ENCODE peak calls at places on chromosomes 16 and 17, in eight cellular contexts. R is tibial nerve, A is esophagus squamous epithelium, K is lower leg skin, Y is heart left ventricle, V is NB4, D is A549, E is body of pancreas. Z is an unnamed sample.

GRCh38 chr17:50611639-50612038 is 23.0 kb upstream of the ABCC3 start:
- DNase-seq in A (no peak), K (no peak), E (no peak), V (no peak), D (no peak), R (no peak), Y (no peak), Z (no peak)

GRCh38 chr17:74274703-74275340 is 788 bp downstream of the DNAI2 start:
- DNase-seq in A (no peak), V (peak), E (no peak), D (no peak), Y (no peak), K (no peak), R (no peak), Z (no peak)

GRCh38 chr17:50589112-50589712 is 28.7 kb downstream of the CACNA1G start:
- DNase-seq in K (no peak), V (no peak), D (no peak), E (no peak), Y (no peak), R (no peak), A (no peak), Z (peak)

GRCh38 chr17:2981325-2981724 is 82.1 kb downstream of the OR1D5 start:
- DNase-seq in V (no peak), D (no peak), Y (no peak), K (no peak), E (no peak), R (no peak), A (no peak), Z (no peak)

GRCh38 chr16:50284131-50284911 is 18.0 kb downstream of the ADCY7 start:
- DNase-seq in V (peak), Y (no peak), E (no peak), K (peak), D (no peak), R (no peak), A (no peak), Z (peak)

GRCh38 chr17:57608369-57609124 is 136.6 kb downstream of the CCDC182 start:
- DNase-seq in R (no peak), Y (no peak), D (no peak), E (no peak), A (no peak), K (no peak), V (no peak), Z (no peak)

GRCh38 chr17:20935740-20936139 is 107.1 kb downstream of the USP22 start:
- DNase-seq in Y (no peak), A (no peak), R (no peak), K (no peak), E (no peak), D (no peak), V (no peak), Z (no peak)

GRCh38 chr16:84874004-84874435 is 54.2 kb downstream of the CRISPLD2 start:
- DNase-seq in K (no peak), Y (no peak), D (no peak), V (no peak), E (no peak), R (no peak), A (no peak), Z (no peak)

GRCh38 chr17:79838541-79839274 is 532 bp downstream of the CBX4 start:
- DNase-seq in E (peak), Y (peak), R (no peak), K (peak), A (no peak), D (peak), V (peak), Z (no peak)

GRCh38 chr17:31216053-31216751 is 80.8 kb downstream of the OMG start:
- DNase-seq in Y (no peak), V (peak), A (no peak), E (no peak), D (peak), R (no peak), K (no peak), Z (no peak)

GRCh38 chr16:66030036-66030435 is 336.5 kb upstream of the CDH5 start:
- DNase-seq in D (no peak), E (no peak), V (no peak), R (no peak), K (no peak), A (no peak), Y (no peak), Z (no peak)

GRCh38 chr17:30476726-30477082 is 504 bp upstream of the GOSR1 start:
- DNase-seq in Y (peak), E (no peak), K (no peak), V (no peak), R (no peak), A (no peak), D (no peak), Z (peak)

GRCh38 chr16:82700541-82701240 is 73.9 kb downstream of the CDH13 start:
- DNase-seq in V (peak), K (no peak), D (no peak), R (no peak), Y (no peak), A (no peak), E (no peak), Z (no peak)

GRCh38 chr16:65024649-65025243 is 97.1 kb downstream of the CDH11 start:
- DNase-seq in E (no peak), V (no peak), D (no peak), Y (no peak), R (no peak), K (no peak), A (no peak), Z (no peak)

GRCh38 chr16:71883193-71883848 is 661 bp downstream of the ZNF821 start:
- DNase-seq in V (peak), D (no peak), A (no peak), K (no peak), E (peak), R (peak), Y (peak), Z (peak)

GRCh38 chr17:48612456-48612853 is 1.6 kb upstream of the HOXB7 start:
- DNase-seq in V (no peak), E (no peak), Y (no peak), K (no peak), D (no peak), R (no peak), A (no peak), Z (no peak)

GRCh38 chr17:50550661-50551432 is 3.9 kb downstream of the SPATA20 start:
- DNase-seq in D (peak), V (peak), A (no peak), R (peak), Y (peak), E (peak), K (peak), Z (peak)

GRCh38 chr17:78138204-78139060 is 7.8 kb upstream of the C17orf99 start:
- DNase-seq in K (no peak), E (peak), A (no peak), D (no peak), V (no peak), Y (no peak), R (no peak), Z (no peak)

GRCh38 chr17:78137392-78138203 is 7.0 kb downstream of the TMC8 start:
- DNase-seq in V (peak), K (no peak), E (no peak), A (no peak), D (no peak), R (no peak), Y (no peak), Z (no peak)

GRCh38 chr17:78142113-78142861 is 3.9 kb upstream of the C17orf99 start:
- DNase-seq in Y (no peak), A (no peak), D (peak), V (no peak), K (peak), E (peak), R (no peak), Z (no peak)

GRCh38 chr17:78141437-78142112 is 4.6 kb upstream of the C17orf99 start:
- DNase-seq in E (no peak), R (no peak), K (no peak), A (no peak), V (no peak), D (no peak), Y (no peak), Z (no peak)

GRCh38 chr17:78140169-78141051 is 5.8 kb upstream of the C17orf99 start:
- DNase-seq in Y (peak), D (peak), E (peak), R (peak), K (peak), A (peak), V (peak), Z (peak)
- TF ChIP-seq POLR2A in Y (peak), D (peak), E (peak), R (peak), K (no peak), A (no peak), V (no peak), Z (no peak)

DNA sequence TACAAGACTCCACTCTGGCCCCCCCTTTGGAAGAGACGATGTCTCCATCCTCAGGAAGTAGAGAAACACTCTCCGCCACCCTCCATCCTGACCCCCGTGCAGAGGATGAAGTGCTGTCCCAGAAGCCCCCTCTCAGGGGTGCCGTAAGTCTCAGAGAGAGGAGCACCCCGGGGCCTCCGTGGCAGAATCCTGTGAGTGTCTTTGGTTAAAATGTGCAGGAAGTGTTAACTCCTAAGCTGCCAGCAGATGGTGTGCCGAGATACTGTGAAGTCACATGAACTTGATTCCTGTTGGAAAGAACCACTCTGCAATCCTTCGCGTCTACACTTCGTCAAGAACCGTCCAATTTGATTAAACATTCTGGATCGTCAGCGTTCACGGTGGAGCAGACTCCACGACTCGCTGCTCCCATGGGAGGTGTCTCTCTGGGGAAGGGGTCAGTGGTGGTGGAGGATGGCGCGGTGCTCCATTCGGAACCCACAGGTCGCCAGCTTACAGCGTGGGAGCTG is 5.6 kb downstream of the BANP start:
- DNase-seq in A (no peak), D (peak), R (no peak), V (peak), Y (no peak), K (no peak), E (no peak), Z (no peak)
- H3K4me3 ChIP-seq in A (peak), D (no peak), R (no peak), V (no peak), Y (no peak), K (no peak), E (no peak), Z (no peak)

DNA sequence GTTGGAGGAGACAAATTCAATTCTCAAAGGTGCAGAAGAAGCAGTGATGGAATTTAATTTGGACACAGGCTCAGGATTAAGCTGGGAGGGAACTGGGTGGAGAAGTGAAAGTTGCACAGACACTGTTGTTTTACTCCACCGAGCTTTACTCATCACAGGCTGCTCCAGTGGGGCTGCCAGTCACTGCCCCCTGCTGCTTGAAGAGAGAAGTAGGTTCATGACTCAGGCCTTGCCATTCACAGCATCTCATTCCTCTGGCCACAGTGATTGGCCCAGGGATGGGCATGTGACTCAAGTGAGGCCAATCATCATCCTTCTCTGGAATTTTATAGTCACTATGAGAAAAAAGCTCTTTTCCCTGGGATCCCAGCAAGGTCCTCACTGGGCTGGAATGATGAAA is 11.8 kb downstream of the GNAO1 start:
- DNase-seq in R (no peak), E (no peak), V (peak), Y (no peak), K (no peak), A (no peak), D (peak), Z (peak)
- TF ChIP-seq CTCF in R (peak), E (peak), V (peak), Y (peak), K (no peak), A (no peak), D (no peak), Z (no peak)

DNA sequence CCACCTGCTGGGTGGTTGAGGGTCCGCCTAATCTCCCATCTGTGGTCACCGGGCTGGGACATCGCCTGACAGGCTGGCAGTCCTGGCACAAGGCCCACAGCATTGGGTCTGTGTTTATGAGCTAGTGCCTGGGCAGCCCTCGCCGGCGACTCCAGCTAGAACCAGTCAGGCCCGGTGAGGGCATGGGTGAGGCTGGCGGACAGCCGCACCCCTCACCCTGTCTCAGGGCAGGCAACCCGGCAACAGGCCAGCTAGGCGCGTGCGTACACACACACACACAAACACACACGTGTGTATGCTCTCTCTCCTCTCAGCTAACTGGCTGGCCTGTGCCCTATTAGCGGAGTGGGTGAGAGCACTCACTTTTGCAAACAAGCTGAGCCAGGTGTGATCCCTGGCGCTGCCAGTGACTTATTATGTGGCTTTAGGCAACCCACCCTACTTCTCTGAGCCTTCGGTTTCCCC is 10.4 kb downstream of the HSD11B2 start:
- DNase-seq in D (no peak), A (no peak), R (no peak), V (no peak), E (peak), K (peak), Y (peak), Z (no peak)
- TF ChIP-seq POLR2A in D (no peak), A (no peak), R (no peak), V (no peak), E (peak), K (no peak), Y (no peak), Z (no peak)

DNA sequence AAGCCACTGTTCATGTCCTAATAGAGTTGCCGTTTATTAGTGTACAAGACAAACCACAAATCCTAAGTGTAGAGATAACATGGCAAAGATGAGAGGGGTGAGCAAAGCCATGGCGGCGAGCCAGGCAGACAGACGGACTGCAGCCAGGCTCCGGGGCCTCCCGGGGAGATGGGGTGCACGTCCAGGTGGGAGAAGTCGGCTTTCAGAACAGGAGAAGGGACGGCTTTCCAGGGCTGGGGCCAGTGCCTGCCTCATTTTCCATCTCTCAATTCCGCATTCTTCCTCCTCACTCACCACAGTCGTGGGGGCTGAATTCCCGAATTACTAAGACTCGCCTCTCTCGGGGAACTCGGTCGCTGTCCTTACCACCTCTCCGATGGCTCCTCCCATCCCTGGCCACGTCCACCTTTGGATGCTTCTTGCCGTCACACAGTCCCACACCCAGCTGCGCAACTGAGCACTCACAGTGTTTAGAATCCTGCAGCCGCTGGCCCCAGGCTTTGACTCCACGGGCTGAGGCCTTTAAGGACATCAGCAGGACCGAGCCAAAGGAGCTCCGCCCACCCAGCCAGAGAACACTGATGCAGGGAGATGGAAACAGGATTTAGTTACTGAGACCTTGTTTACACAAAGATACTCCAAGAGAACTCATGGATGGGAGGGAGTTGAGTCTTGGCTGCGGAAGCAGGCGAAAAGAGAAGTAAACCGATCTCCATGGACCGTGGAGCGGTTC is 59.7 kb downstream of the RNF112 start:
- DNase-seq in A (no peak), K (peak), E (peak), D (no peak), Y (peak), R (peak), V (no peak), Z (peak)
- H3K4me3 ChIP-seq in A (peak), K (no peak), E (no peak), D (no peak), Y (no peak), R (no peak), V (no peak), Z (peak)

GRCh38 chr16:51426276-51426675 is 275.2 kb upstream of the SALL1 start:
- DNase-seq in V (no peak), K (no peak), D (no peak), E (no peak), A (no peak), R (no peak), Y (no peak), Z (no peak)
- TF ChIP-seq CTCF in V (no peak), K (no peak), D (no peak), E (no peak), A (no peak), R (no peak), Y (no peak), Z (no peak)

DNA sequence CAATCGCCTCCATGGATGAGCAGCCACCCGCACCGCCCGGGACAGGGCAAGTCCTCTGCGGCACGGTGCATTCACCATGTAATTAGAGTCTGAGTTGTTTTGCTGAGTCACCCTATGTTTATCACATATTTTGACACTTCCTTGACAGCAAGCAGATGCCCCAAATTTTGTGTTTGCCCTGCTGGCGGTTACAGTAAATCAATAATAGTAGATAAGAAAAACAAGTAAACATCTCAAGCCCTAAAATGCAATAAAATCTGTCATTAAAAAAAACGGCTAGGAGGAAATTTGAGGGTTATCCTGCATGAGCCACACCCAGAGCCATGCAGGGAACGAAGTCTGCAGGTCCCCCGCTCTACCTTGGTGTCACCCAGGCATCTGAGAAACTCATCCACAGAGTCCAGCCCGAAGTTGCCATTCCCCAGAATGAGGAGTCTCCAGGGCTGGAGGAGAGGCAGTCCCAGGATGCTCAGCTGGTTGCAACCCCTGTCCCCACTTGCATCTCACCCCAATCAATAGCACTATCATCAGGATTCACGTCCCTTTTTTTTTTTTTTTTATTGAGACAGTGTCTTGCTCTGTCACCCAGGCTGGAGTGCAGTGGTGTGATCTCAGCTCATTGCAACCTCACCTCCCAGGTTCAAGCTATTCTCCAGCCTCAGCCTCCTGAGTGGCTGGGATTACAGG is 16.5 kb upstream of the ST6GALNAC1 start:
- DNase-seq in E (no peak), K (no peak), R (no peak), A (no peak), V (peak), Y (no peak), D (no peak), Z (no peak)
- TF ChIP-seq POLR2A in E (no peak), K (no peak), R (no peak), A (no peak), V (no peak), Y (no peak), D (no peak), Z (no peak)

DNA sequence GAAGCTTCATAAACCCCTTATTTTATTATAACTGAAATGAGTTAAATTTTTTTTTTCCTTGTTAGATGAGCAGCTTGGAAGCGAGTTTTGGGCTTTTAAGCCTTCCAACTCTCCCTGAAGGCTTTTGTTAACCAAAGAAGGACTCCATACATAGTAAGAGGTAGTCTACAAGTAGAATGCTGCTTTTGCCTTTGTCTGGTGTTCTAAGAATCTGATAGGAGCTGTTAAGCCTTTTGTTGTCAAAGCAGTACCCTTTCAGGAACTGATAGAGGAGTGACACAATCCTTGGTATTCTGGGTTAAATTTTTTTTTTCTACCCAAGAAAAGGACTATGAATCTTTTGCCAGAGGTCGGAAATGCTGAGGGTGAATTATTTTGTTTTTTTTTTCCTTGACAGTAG is 26.1 kb downstream of the MAP2K4 start:
- DNase-seq in R (no peak), V (no peak), K (no peak), A (no peak), D (no peak), Y (no peak), E (no peak), Z (no peak)
- H3K4me3 ChIP-seq in R (no peak), V (no peak), K (no peak), A (no peak), D (no peak), Y (no peak), E (no peak), Z (no peak)

GRCh38 chr17:65683428-65683827 is 122.0 kb upstream of the AXIN2 start:
- DNase-seq in A (no peak), R (no peak), E (no peak), D (no peak), V (no peak), Y (no peak), K (no peak), Z (no peak)

GRCh38 chr17:65674246-65675045 is 113.0 kb upstream of the AXIN2 start:
- DNase-seq in E (no peak), R (no peak), K (no peak), A (no peak), D (no peak), V (no peak), Y (no peak), Z (no peak)

GRCh38 chr17:65678534-65678933 is 117.1 kb upstream of the AXIN2 start:
- DNase-seq in Y (no peak), A (no peak), V (no peak), K (no peak), R (no peak), E (no peak), D (no peak), Z (no peak)

GRCh38 chr17:65677932-65678331 is 116.5 kb upstream of the AXIN2 start:
- DNase-seq in R (no peak), Y (no peak), D (no peak), E (no peak), K (no peak), A (no peak), V (no peak), Z (no peak)
- TF ChIP-seq CTCF in R (no peak), Y (no peak), D (no peak), E (no peak), K (no peak), A (no peak), V (no peak), Z (no peak)